ENCODE peak calls at places on chromosomes 4 and X, in ten cellular contexts. E, R, P, Q, T, O, Y, H, F and M are unnamed samples.

GRCh38 chr4:65635051-65635821 is 35.1 kb downstream of the EPHA5 start:
- DNase-seq in E (no peak), R (no peak), P (no peak), Q (no peak), T (no peak), O (no peak), Y (no peak), H (peak; percentile 7), F (no peak), M (no peak)

GRCh38 chr4:69874507-69874906 is 14.6 kb upstream of the SULT1E1 start:
- DNase-seq in E (no peak), R (no peak), P (no peak), Q (no peak), T (no peak), O (no peak), Y (no peak), H (no peak), F (no peak), M (no peak)

GRCh38 chrX:20789103-20789502 is 522.4 kb upstream of the RPS6KA3 start:
- DNase-seq in E (no peak), R (no peak), P (no peak), Q (no peak), T (no peak), O (no peak), Y (no peak), H (no peak), F (no peak), M (no peak)

GRCh38 chrX:19382500-19383145 is 38.9 kb downstream of the PDHA1 start:
- DNase-seq in E (peak; percentile 66), R (peak; percentile 71), P (no peak), Q (peak; percentile 23), T (peak; percentile 15), O (peak; percentile 52), Y (peak; percentile 26), H (peak; percentile 60), F (peak; percentile 43), M (peak; percentile 14)

GRCh38 chr4:13642576-13642975 is 15.1 kb upstream of the BOD1L1 start:
- DNase-seq in E (no peak), R (no peak), P (no peak), Q (peak; percentile 10), T (no peak), O (no peak), Y (peak; percentile 48), H (no peak), F (peak; percentile 51), M (peak; percentile 37)

GRCh38 chr4:25113915-25114904 is 46.0 kb downstream of the SEPSECS start:
- DNase-seq in E (no peak), R (no peak), P (no peak), Q (no peak), T (no peak), O (no peak), Y (peak; percentile 65), H (no peak), F (no peak), M (no peak)

GRCh38 chrX:108000751-108001150 is 18.6 kb upstream of the TEX13B start:
- DNase-seq in E (no peak), R (no peak), P (peak; percentile 35), Q (no peak), T (no peak), O (no peak), Y (no peak), H (no peak), F (no peak), M (no peak)

GRCh38 chr4:119212964-119213606 is 572 bp downstream of the USP53 start:
- DNase-seq in E (peak; percentile 91), R (peak; percentile 89), P (peak; percentile 88), Q (peak; percentile 86), T (peak; percentile 89), O (peak; percentile 85), Y (peak; percentile 97), H (no peak), F (peak; percentile 65), M (peak; percentile 71)

GRCh38 chrX:12701625-12702024 is 89.6 kb upstream of the PRPS2 start:
- DNase-seq in E (peak; percentile 80), R (peak; percentile 70), P (peak; percentile 3), Q (peak; percentile 6), T (peak; percentile 62), O (peak; percentile 42), Y (peak; percentile 20), H (peak; percentile 9), F (peak; percentile 39), M (no peak)

GRCh38 chr4:151202851-151203455 is 74.0 kb upstream of the PRSS48 start:
- DNase-seq in E (peak; percentile 28), R (no peak), P (no peak), Q (peak; percentile 22), T (no peak), O (no peak), Y (peak; percentile 22), H (no peak), F (no peak), M (no peak)

GRCh38 chr4:182447938-182448280 is 204.7 kb downstream of the TENM3 start:
- DNase-seq in E (peak; percentile 34), R (no peak), P (no peak), Q (no peak), T (no peak), O (no peak), Y (no peak), H (no peak), F (no peak), M (no peak)
- H3K27ac ChIP-seq in E (no peak overlapping the region), R (no peak overlapping the region), P (peak overlapping the region; percentile 85), Q (no peak overlapping the region), T (no peak overlapping the region), O (peak overlapping the region; percentile 79), Y (no peak overlapping the region), H (no peak overlapping the region), F (peak overlapping the region; percentile 80), M (peak overlapping the region; percentile 80)

GRCh38 chr4:1170805-1171305 is 1.5 kb downstream of the SPON2 start:
- DNase-seq in E (no peak), R (no peak), P (no peak), Q (no peak), T (no peak), O (no peak), Y (no peak), H (no peak), F (no peak), M (no peak)
- H3K4me3 ChIP-seq in E (peak overlapping the region; percentile 0), R (no peak overlapping the region), P (peak overlapping the region; percentile 34), Q (peak overlapping the region; percentile 59), T (no peak overlapping the region), O (peak overlapping the region; percentile 38), Y (peak overlapping the region; percentile 47), H (no peak overlapping the region), F (peak overlapping the region; percentile 57), M (no peak overlapping the region)

DNA sequence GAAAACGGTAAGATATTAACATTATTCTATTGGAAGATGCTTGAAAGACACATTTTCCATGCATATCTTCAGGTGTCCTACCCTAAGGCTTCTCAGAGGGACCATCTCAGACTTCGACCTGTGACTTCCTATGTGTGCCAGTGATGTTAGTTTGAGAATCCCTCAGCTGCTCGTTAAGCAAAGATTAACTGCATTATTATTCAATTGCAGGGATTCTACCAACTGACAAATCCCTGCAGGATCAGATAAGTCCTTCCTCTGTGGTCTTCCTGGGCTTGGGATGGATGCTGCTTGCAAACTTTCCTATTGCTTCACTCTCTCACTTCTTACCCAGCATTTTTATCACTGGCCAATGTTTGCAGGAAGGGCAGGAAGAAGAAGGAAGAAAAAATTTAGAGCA is 83.0 kb upstream of the PPARGC1A start:
- DNase-seq in E (no peak), R (no peak), P (no peak), Q (no peak), T (no peak), O (no peak), Y (no peak), H (no peak), F (no peak), M (no peak)
- H3K27ac ChIP-seq in E (no peak overlapping the region), R (no peak overlapping the region), P (no peak overlapping the region), Q (no peak overlapping the region), T (no peak overlapping the region), O (no peak overlapping the region), Y (no peak overlapping the region), H (no peak overlapping the region), F (no peak overlapping the region), M (no peak overlapping the region)

GRCh38 chr4:2996437-2996836 is 33.1 kb downstream of the GRK4 start:
- DNase-seq in E (no peak), R (no peak), P (no peak), Q (no peak), T (no peak), O (no peak), Y (no peak), H (no peak), F (no peak), M (no peak)

GRCh38 chr4:2991243-2991642 is 27.9 kb downstream of the GRK4 start:
- DNase-seq in E (no peak), R (no peak), P (no peak), Q (no peak), T (no peak), O (no peak), Y (no peak), H (no peak), F (no peak), M (no peak)

GRCh38 chr4:2994917-2995316 is 31.5 kb downstream of the GRK4 start:
- DNase-seq in E (no peak), R (no peak), P (no peak), Q (no peak), T (no peak), O (no peak), Y (no peak), H (no peak), F (no peak), M (no peak)

GRCh38 chr4:2995546-2996265 is 32.3 kb downstream of the GRK4 start:
- DNase-seq in E (no peak), R (no peak), P (no peak), Q (no peak), T (no peak), O (no peak), Y (no peak), H (no peak), F (no peak), M (no peak)
- H3K4me3 ChIP-seq in E (no peak overlapping the region), R (no peak overlapping the region), P (no peak overlapping the region), Q (no peak overlapping the region), T (no peak overlapping the region), O (no peak overlapping the region), Y (no peak overlapping the region), H (no peak overlapping the region), F (no peak overlapping the region), M (no peak overlapping the region)

DNA sequence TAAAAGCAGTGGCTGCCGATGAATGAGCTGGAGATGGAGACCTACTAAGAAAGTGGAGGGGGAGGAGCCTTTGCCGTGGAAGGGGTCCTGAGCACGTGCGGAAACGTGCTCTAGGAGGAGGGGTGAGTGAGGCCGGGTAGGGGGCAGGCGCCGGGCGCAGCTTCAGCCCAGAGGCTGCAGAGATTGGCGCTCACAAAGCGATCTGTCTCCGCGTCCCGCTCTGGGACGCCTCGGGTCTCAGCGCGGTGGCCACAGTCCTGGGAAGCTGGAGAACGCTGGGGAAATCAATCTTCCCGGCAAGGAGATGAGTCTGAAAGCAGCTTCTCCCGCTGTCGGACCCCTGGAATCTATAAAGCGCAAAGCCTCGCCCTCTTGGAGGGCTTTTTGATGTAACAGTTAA is 460 bp upstream of the ARHGAP6 start:
- DNase-seq in E (peak; percentile 79), R (no peak), P (no peak), Q (no peak), T (no peak), O (no peak), Y (no peak), H (no peak), F (no peak), M (no peak)
- H3K27ac ChIP-seq in E (peak overlapping the region; percentile 87), R (no peak overlapping the region), P (peak overlapping the region; percentile 81), Q (no peak overlapping the region), T (no peak overlapping the region), O (peak overlapping the region; percentile 85), Y (no peak overlapping the region), H (no peak overlapping the region), F (no peak overlapping the region), M (no peak overlapping the region)

GRCh38 chrX:43283187-43283586 is 372.9 kb upstream of the MAOA start:
- DNase-seq in E (no peak), R (no peak), P (no peak), Q (no peak), T (no peak), O (no peak), Y (no peak), H (no peak), F (no peak), M (no peak)
- H3K4me3 ChIP-seq in E (no peak overlapping the region), R (no peak overlapping the region), P (no peak overlapping the region), Q (no peak overlapping the region), T (no peak overlapping the region), O (no peak overlapping the region), Y (no peak overlapping the region), H (no peak overlapping the region), F (no peak overlapping the region), M (no peak overlapping the region)